ENCODE peak calls at places on chromosomes 4 and X, in four cellular contexts. One of them, this sample, is unnamed. For H3K4me1, the result is how much of the 10 kb centered on the place peaks cover.

GRCh38 chrX:19593684-19594083 is 78.4 kb upstream of the MAP3K15 start:
- DNase-seq in mesenchymal stem cell: peak
- DNase-seq in H1: no peak
- DNase-seq in H9: no peak
- DNase-seq in this sample: peak

GRCh38 chr4:2634014-2634413 is 97.6 kb downstream of the FAM193A start:
- DNase-seq in mesenchymal stem cell: no peak
- DNase-seq in H9: no peak
- DNase-seq in H1: no peak
- DNase-seq in this sample: no peak

GRCh38 chrX:115616943-115617563 is 56.1 kb downstream of the PLS3 start:
- DNase-seq in mesenchymal stem cell: peak
- DNase-seq in H1: no peak
- DNase-seq in H9: no peak
- DNase-seq in this sample: peak

GRCh38 chr4:46124773-46125172 is 919 bp upstream of the GABRG1 start:
- DNase-seq in H1: peak
- DNase-seq in mesenchymal stem cell: no peak
- DNase-seq in H9: peak
- DNase-seq in this sample: peak

GRCh38 chr4:87150498-87151261 is 69.7 kb downstream of the KLHL8 start:
- DNase-seq in mesenchymal stem cell: peak
- DNase-seq in H1: peak
- DNase-seq in H9: no peak
- DNase-seq in this sample: peak

GRCh38 chr4:1329408-1330371 is 17.3 kb upstream of the UVSSA start:
- DNase-seq in H9: no peak
- DNase-seq in H1: no peak
- DNase-seq in mesenchymal stem cell: no peak
- DNase-seq in this sample: no peak

GRCh38 chrX:41984628-41985027 is 61.3 kb upstream of the CASK start:
- DNase-seq in H1: no peak
- DNase-seq in H9: no peak
- DNase-seq in mesenchymal stem cell: no peak
- DNase-seq in this sample: no peak

GRCh38 chrX:118694628-118695027 is 32.8 kb upstream of the IL13RA1 start:
- DNase-seq in H9: no peak
- DNase-seq in mesenchymal stem cell: no peak
- DNase-seq in H1: no peak
- DNase-seq in this sample: no peak

GRCh38 chrX:134810211-134810610 is 151.9 kb upstream of the PLAC1 start:
- DNase-seq in H1: no peak
- DNase-seq in H9: no peak
- DNase-seq in mesenchymal stem cell: no peak
- DNase-seq in this sample: no peak

GRCh38 chrX:112651766-112652165 is 28.0 kb downstream of the LHFPL1 start:
- DNase-seq in H1: no peak
- DNase-seq in mesenchymal stem cell: peak
- DNase-seq in H9: no peak
- DNase-seq in this sample: no peak

GRCh38 chr4:5456296-5456845 is 252.0 kb downstream of the EVC2 start:
- DNase-seq in H9: no peak
- DNase-seq in H1: no peak
- DNase-seq in mesenchymal stem cell: no peak
- DNase-seq in this sample: no peak

GRCh38 chr4:92658318-92658717 is 354.6 kb downstream of the GRID2 start:
- DNase-seq in mesenchymal stem cell: no peak
- DNase-seq in H1: no peak
- DNase-seq in H9: no peak
- DNase-seq in this sample: no peak

GRCh38 chrX:38987135-38987780 is 186.0 kb downstream of the MID1IP1 start:
- DNase-seq in mesenchymal stem cell: no peak
- DNase-seq in H9: no peak
- DNase-seq in H1: no peak
- DNase-seq in this sample: no peak

GRCh38 chr4:111797455-111798163 is 347.6 kb upstream of the FAM241A start:
- DNase-seq in mesenchymal stem cell: no peak
- DNase-seq in H1: no peak
- DNase-seq in H9: no peak
- DNase-seq in this sample: no peak

GRCh38 chr4:157791236-157791635 is 381.6 kb downstream of the GASK1B start:
- DNase-seq in H1: no peak
- DNase-seq in H9: no peak
- DNase-seq in mesenchymal stem cell: no peak
- DNase-seq in this sample: no peak

GRCh38 chr4:56681158-56681848 is at the start of gene HOPX:
- DNase-seq in H9: no peak
- DNase-seq in H1: no peak
- DNase-seq in mesenchymal stem cell: no peak
- DNase-seq in this sample: peak

GRCh38 chr4:33837043-33837442 is 2407.3 kb downstream of the ARAP2 start:
- DNase-seq in H9: no peak
- DNase-seq in mesenchymal stem cell: peak
- DNase-seq in H1: no peak
- DNase-seq in this sample: peak

GRCh38 chr4:54550415-54551171 is 107.2 kb upstream of the KIT start:
- DNase-seq in H1: no peak
- DNase-seq in H9: no peak
- DNase-seq in mesenchymal stem cell: peak
- DNase-seq in this sample: peak

GRCh38 chr4:161546902-161547301 is 616.9 kb downstream of the FSTL5 start:
- DNase-seq in mesenchymal stem cell: no peak
- DNase-seq in H1: no peak
- DNase-seq in H9: no peak
- DNase-seq in this sample: no peak

GRCh38 chrX:21166302-21166982 is 207.8 kb upstream of the CNKSR2 start:
- DNase-seq in mesenchymal stem cell: peak
- DNase-seq in H9: no peak
- DNase-seq in H1: no peak
- DNase-seq in this sample: peak

GRCh38 chr4:110197421-110198398 is 705 bp downstream of the ELOVL6 start:
- DNase-seq in H9: peak
- DNase-seq in H1: peak
- DNase-seq in mesenchymal stem cell: peak
- DNase-seq in this sample: peak

GRCh38 chr4:143335979-143336827 is 473 bp upstream of the GAB1 start:
- DNase-seq in mesenchymal stem cell: peak
- DNase-seq in H1: peak
- DNase-seq in H9: peak
- DNase-seq in this sample: peak

GRCh38 chr4:60989141-60989540 is 211.0 kb upstream of the ADGRL3 start:
- DNase-seq in mesenchymal stem cell: no peak
- DNase-seq in H1: no peak
- DNase-seq in H9: no peak
- DNase-seq in this sample: peak

GRCh38 chr4:148776944-148777343 is 334.7 kb upstream of the NR3C2 start:
- DNase-seq in H9: no peak
- DNase-seq in H1: no peak
- DNase-seq in mesenchymal stem cell: no peak
- DNase-seq in this sample: peak

GRCh38 chr4:38609614-38610013 is 54.4 kb upstream of the KLF3 start:
- DNase-seq in mesenchymal stem cell: no peak
- DNase-seq in H1: no peak
- DNase-seq in H9: peak
- DNase-seq in this sample: peak

GRCh38 chr4:68906238-68907137 is 45.1 kb downstream of the UGT2A3 start:
- DNase-seq in mesenchymal stem cell: no peak
- DNase-seq in H9: peak
- DNase-seq in H1: peak
- DNase-seq in this sample: peak

GRCh38 chrX:67612231-67612630 is 68.4 kb downstream of the AR start:
- DNase-seq in H1: no peak
- DNase-seq in mesenchymal stem cell: peak
- DNase-seq in H9: no peak
- DNase-seq in this sample: peak

GRCh38 chrX:106731590-106731989 is 5.1 kb downstream of the RNF128 start:
- DNase-seq in mesenchymal stem cell: no peak
- DNase-seq in H9: no peak
- DNase-seq in H1: no peak
- DNase-seq in this sample: no peak

GRCh38 chr4:116925900-116926457 is 159.4 kb downstream of the TRAM1L1 start:
- DNase-seq in H1: peak
- DNase-seq in H9: peak
- DNase-seq in mesenchymal stem cell: peak
- DNase-seq in this sample: peak

GRCh38 chrX:40169193-40170086 is 71.7 kb upstream of the BCOR start:
- DNase-seq in H9: peak
- DNase-seq in mesenchymal stem cell: peak
- DNase-seq in H1: peak
- DNase-seq in this sample: peak

GRCh38 chr4:76028242-76028859 is 5.1 kb upstream of the CXCL10 start:
- DNase-seq in H1: no peak
- DNase-seq in H9: no peak
- DNase-seq in mesenchymal stem cell: no peak
- DNase-seq in this sample: no peak

GRCh38 chr4:109728385-109728784 is 1.5 kb downstream of the PLA2G12A start:
- DNase-seq in H9: no peak
- DNase-seq in H1: no peak
- DNase-seq in mesenchymal stem cell: no peak
- DNase-seq in this sample: no peak

GRCh38 chr4:126778348-126778747 is 854.4 kb upstream of the INTU start:
- DNase-seq in H1: no peak
- DNase-seq in mesenchymal stem cell: peak
- DNase-seq in H9: no peak
- DNase-seq in this sample: no peak

GRCh38 chr4:8467016-8467415 is 26.4 kb downstream of the TRMT44 start:
- DNase-seq in mesenchymal stem cell: no peak
- DNase-seq in H9: no peak
- DNase-seq in H1: no peak
- DNase-seq in this sample: no peak
- H2AK5ac ChIP-seq in mesenchymal stem cell: no peak
- H2AK5ac ChIP-seq in H9: no peak
- H2AK5ac ChIP-seq in H1: no peak
- H2AK5ac ChIP-seq in this sample: no peak

GRCh38 chr4:145178740-145179139 is 1.6 kb downstream of the OTUD4 start:
- DNase-seq in H9: no peak
- DNase-seq in H1: no peak
- DNase-seq in mesenchymal stem cell: peak
- DNase-seq in this sample: no peak

GRCh38 chr4:145177511-145177905 is 2.9 kb downstream of the OTUD4 start:
- DNase-seq in H1: no peak
- DNase-seq in H9: no peak
- DNase-seq in mesenchymal stem cell: peak
- DNase-seq in this sample: peak

GRCh38 chr4:145179201-145179860 is 1.1 kb downstream of the OTUD4 start:
- DNase-seq in mesenchymal stem cell: peak
- DNase-seq in H9: peak
- DNase-seq in H1: peak
- DNase-seq in this sample: peak

GRCh38 chr4:145176641-145177432 is 3.6 kb downstream of the OTUD4 start:
- DNase-seq in H9: no peak
- DNase-seq in H1: no peak
- DNase-seq in mesenchymal stem cell: peak
- DNase-seq in this sample: no peak

GRCh38 chr4:145177906-145178538 is 2.4 kb downstream of the OTUD4 start:
- DNase-seq in H1: no peak
- DNase-seq in mesenchymal stem cell: peak
- DNase-seq in H9: no peak
- DNase-seq in this sample: peak
- H3K27ac ChIP-seq in H1: no peak
- H3K27ac ChIP-seq in mesenchymal stem cell: peak
- H3K27ac ChIP-seq in H9: no peak
- H3K27ac ChIP-seq in this sample: peak

DNA sequence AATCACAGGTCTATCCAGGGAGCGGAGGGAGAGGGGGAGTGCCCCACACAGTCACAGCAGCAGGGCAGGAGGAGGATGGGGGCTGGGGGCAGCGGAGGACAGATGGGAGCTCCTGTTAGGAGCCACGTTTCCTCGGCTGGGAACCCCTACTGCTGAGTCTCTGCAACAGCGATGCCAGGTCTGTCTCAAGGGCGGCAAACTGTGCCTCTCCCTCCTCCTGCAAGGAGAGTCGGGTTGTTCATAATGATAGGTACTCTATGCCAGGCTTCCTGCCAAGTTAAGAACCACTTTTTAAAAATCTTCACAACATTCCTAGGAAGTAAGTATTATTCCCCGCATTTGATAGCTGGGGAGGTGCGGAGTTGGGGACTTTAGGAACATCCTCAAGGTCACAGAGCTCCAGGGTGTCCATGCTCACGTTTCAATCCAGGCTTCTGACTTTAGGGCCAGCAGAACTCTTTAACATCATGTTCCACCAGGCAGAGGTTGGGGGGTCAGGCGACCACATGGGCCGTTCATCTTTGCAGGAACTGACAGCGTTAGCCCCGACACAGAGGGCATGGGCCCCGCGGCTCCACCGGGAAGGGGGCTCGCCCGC is 98.3 kb upstream of the MAML3 start:
- DNase-seq in H9: peak
- DNase-seq in mesenchymal stem cell: no peak
- DNase-seq in H1: peak
- DNase-seq in this sample: peak
- H3K4me1 ChIP-seq in H9: under half
- H3K4me1 ChIP-seq in mesenchymal stem cell: under half
- H3K4me1 ChIP-seq in H1: under half
- H3K4me1 ChIP-seq in this sample: under half

DNA sequence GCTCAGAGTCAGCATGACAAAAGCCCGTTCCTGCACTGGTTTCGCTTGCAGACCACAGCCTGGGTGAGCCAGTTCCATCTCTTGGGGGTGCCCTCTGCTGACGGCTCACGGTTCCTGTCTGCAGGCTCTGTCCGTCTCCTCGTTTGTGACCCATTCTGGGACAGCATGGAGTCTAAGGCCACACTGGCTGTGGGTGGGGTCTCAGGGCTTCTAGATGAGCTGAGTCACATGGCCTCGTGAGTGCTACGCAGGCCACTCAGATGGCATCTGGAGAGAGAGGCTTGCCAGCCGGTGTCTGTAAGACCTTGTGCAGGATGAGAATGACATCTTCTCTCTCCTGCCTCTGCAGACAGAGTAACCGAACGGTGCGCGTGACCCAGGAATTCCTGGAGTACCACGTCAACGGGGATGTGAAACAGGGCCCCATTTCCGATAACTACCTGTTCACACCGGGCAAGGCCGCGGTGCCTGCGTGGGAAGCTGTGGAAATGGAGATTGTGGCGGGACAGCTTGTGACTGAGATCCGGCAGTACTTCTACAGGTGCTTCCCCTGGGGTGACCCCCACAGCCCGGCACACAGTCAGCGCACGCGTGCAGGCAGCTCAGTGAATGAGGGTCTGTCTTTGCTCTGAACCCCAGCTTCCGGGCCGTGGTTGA is 31.6 kb upstream of the MRFAP1 start:
- DNase-seq in H1: peak
- DNase-seq in H9: peak
- DNase-seq in mesenchymal stem cell: no peak
- DNase-seq in this sample: peak
- H2AK5ac ChIP-seq in H1: no peak
- H2AK5ac ChIP-seq in H9: no peak
- H2AK5ac ChIP-seq in mesenchymal stem cell: no peak
- H2AK5ac ChIP-seq in this sample: no peak